ENCODE peak calls at places on chromosomes 3 and 15, in six cellular contexts. L is HEK293T, V is A549, I is IMR-90, D is K562, E is HepG2. Y is an unnamed sample.

GRCh38 chr3:120894285-120894684 is 13.7 kb upstream of the STXBP5L start:
- DNase-seq in D (no peak), V (peak), L (peak), I (no peak), E (no peak), Y (no peak)

GRCh38 chr15:69926721-69927120 is 171.0 kb downstream of the TLE3 start:
- DNase-seq in V (no peak), D (no peak), E (no peak), L (no peak), I (no peak), Y (no peak)

GRCh38 chr3:53150247-53151085 is 10.5 kb upstream of the PRKCD start:
- DNase-seq in V (peak), D (no peak), E (no peak), I (peak), L (no peak), Y (no peak)

GRCh38 chr3:112633757-112634156 is 7.2 kb downstream of the CCDC80 start:
- DNase-seq in V (no peak), D (no peak), E (no peak), I (no peak), L (no peak), Y (no peak)

GRCh38 chr3:57160046-57160730 is 5.0 kb downstream of the IL17RD start:
- DNase-seq in V (no peak), E (no peak), D (no peak), I (no peak), L (no peak), Y (no peak)

GRCh38 chr3:119630119-119630518 is 30.3 kb downstream of the POPDC2 start:
- DNase-seq in E (no peak), I (no peak), D (no peak), L (no peak), V (no peak), Y (no peak)

GRCh38 chr3:184203526-184203925 is 17.5 kb downstream of the ABCF3 start:
- DNase-seq in L (no peak), V (no peak), D (no peak), E (no peak), I (no peak), Y (no peak)

GRCh38 chr3:42179110-42179725 is 86.8 kb downstream of the CCK start:
- DNase-seq in D (peak), E (peak), L (peak), I (peak), V (peak), Y (no peak)

GRCh38 chr3:125057186-125057850 is 1.5 kb upstream of the HEG1 start:
- DNase-seq in D (no peak), V (no peak), E (no peak), I (peak), L (no peak), Y (no peak)

GRCh38 chr3:192904632-192905289 is 12.9 kb downstream of the MB21D2 start:
- DNase-seq in V (no peak), D (no peak), E (no peak), L (no peak), I (no peak), Y (no peak)

GRCh38 chr3:134449277-134449676 is 36.5 kb downstream of the ANAPC13 start:
- DNase-seq in I (peak), V (peak), L (peak), E (peak), D (peak), Y (no peak)

DNA sequence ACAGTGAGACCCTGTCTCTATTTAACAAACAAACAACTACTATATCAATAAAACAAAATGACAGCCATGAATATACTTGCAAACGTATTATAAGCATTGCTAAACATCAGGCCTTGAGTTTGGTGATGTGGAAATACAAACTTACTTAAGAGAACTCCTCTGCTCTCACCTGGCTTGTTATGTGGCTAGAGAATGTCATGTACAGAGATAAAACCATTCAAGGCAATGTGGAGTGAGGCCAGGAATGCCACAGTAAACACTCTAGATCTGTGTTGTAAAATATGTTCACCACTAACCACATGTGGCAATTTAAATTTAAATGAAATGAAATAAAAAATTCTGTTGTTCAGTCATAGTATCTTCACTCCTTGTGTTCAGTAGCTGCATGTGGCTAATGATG is 22.7 kb upstream of the RARB start:
- DNase-seq in E (no peak), L (no peak), I (no peak), D (no peak), V (no peak), Y (no peak)
- TF ChIP-seq BHLHE40 in E (no peak), L (no peak), I (no peak), D (no peak), V (no peak), Y (no peak)

DNA sequence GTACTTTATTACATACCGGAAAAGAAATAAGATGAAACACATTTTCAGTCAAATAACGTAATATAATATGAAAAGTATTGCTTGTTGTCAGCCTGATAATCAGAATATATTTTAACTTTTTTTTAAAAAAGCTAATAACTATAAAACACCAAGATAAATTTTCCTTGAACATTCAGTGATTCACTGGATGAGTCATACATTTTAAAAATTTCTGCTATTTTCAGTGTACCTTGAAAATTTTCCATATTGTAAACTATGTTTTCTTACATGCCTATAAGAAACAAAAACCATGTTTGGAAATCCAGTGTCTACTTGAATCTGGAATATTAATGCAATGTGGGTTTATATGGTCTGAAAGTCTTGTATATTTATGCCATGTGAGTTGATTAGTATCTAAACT is 36.3 kb upstream of the MEIS2 start:
- DNase-seq in E (no peak), D (no peak), V (no peak), L (no peak), I (peak), Y (no peak)
- TF ChIP-seq BHLHE40 in E (no peak), D (no peak), V (no peak), L (no peak), I (peak), Y (no peak)

DNA sequence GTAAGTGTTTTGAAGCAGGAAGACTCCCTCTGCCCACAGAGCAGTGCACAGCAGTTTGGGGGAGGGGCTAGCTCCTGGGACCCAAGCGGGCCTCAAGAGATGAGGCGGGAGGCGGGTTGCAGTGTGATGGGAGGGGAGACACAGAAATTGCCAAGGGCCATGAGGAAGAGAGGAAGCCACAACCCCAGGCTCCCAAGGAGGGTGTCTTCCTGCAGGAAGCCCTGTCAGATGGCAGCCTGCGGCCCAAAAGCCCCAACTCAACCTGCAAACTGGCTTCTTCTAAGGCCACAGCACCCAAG is 7.3 kb upstream of the ISLR2 start:
- DNase-seq in L (no peak), V (no peak), I (no peak), D (no peak), E (no peak), Y (no peak)
- TF ChIP-seq BHLHE40 in L (no peak), V (no peak), I (no peak), D (no peak), E (no peak), Y (no peak)

GRCh38 chr3:194194757-194195086 is 58.8 kb downstream of the HES1 start:
- DNase-seq in I (no peak), E (no peak), D (peak), L (no peak), V (no peak), Y (no peak)
- TF ChIP-seq BHLHE40 in I (no peak), E (no peak), D (no peak), L (no peak), V (no peak), Y (no peak)

DNA sequence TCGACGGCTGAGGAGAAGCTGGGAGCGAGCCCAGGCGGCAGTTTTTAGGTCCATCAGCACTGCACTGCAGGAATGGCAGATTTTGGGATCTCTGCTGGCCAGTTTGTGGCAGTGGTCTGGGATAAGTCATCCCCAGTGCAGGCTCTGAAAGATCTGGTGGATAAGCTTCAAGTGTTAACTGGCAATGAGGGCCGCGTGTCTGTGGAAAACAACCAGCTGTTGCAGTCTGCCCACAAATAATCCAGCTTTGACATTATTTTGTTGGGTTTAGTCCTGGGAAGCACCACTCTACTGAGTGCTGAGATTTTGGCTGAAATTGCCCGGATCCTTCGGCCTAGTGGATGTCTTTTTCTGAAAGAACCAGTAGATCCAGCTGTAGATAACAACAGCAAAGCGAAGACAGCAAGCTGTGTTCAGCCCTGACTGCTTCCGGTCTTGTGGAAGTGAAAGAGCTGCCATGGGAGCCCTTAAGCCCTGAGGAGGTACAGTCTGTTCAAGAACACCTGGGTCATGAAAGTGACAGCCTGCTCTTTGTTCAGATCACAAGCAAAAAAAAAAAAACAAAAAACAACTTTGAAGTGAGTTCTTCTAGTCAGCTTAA is 13.1 kb upstream of the ANP32A start:
- DNase-seq in E (no peak), I (no peak), D (no peak), V (no peak), L (no peak), Y (no peak)
- TF ChIP-seq BHLHE40 in E (no peak), I (no peak), D (no peak), V (no peak), L (no peak), Y (no peak)

GRCh38 chr15:35307676-35308075 is 222.6 kb upstream of the NANOGP8 start:
- DNase-seq in L (no peak), I (no peak), V (no peak), D (no peak), E (no peak), Y (no peak)

GRCh38 chr15:35306361-35306981 is 221.4 kb upstream of the NANOGP8 start:
- DNase-seq in L (no peak), D (peak), I (peak), E (no peak), V (peak), Y (no peak)

GRCh38 chr15:35309886-35310285 is 224.8 kb upstream of the NANOGP8 start:
- DNase-seq in V (no peak), L (no peak), I (peak), E (no peak), D (no peak), Y (no peak)

GRCh38 chr15:35307026-35307425 is 221.9 kb upstream of the NANOGP8 start:
- DNase-seq in L (no peak), E (no peak), I (no peak), D (no peak), V (no peak), Y (no peak)

DNA sequence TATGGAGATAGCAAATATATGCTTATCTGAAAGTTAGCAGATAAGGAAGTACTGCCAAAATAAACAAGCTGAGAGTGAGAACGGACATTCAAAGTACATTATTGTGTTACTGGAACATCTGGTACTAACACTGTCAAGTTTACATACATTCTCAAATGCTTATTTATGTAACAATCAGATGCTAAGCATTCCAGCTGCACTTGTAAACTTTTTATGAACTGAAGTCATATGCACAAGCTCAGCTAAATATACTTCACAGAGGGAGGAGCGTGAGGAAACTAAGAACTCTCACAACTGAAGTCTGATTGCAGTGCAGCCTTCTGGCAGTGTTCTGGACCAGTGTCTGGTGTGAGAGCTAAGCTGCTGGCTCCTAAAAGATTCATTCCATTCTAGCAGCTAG is 223.7 kb upstream of the NANOGP8 start:
- DNase-seq in D (no peak), I (peak), E (no peak), V (peak), L (no peak), Y (no peak)
- TF ChIP-seq BHLHE40 in D (no peak), I (peak), E (no peak), V (no peak), L (no peak), Y (no peak)

GRCh38 chr3:159082514-159082913 is 280.7 kb downstream of the MFSD1 start:
- DNase-seq in V (no peak), I (peak), D (no peak), L (no peak), E (no peak), Y (no peak)
- TF ChIP-seq BHLHE40 in V (no peak), I (no peak), D (no peak), L (no peak), E (no peak), Y (no peak)

DNA sequence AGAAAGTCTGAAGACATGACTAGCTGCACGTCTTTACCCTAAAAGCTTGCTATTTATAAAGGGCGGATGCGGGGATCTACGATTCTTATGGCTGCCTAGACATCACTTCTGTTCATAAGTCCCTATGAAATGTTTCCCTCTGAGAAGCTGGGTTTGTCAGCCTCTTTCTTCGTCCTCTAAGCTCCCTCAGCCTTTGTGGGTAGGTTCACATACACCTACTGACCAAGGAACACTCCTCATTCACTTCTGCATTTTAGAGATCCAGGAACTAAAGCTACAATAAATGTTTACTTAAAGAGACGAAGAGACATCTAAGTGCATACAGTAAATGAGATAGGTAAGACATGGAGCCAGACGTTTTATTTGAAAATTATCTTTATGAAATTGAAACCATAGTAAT is 16.7 kb upstream of the RAMAC start:
- DNase-seq in E (no peak), L (no peak), V (no peak), I (no peak), D (no peak), Y (no peak)
- TF ChIP-seq BHLHE40 in E (no peak), L (no peak), V (no peak), I (no peak), D (no peak), Y (no peak)

GRCh38 chr15:75036269-75036668 is 12.9 kb downstream of the PPCDC start:
- DNase-seq in D (peak), I (no peak), E (no peak), V (peak), L (no peak), Y (no peak)
- TF ChIP-seq BHLHE40 in D (no peak), I (no peak), E (no peak), V (no peak), L (no peak), Y (no peak)

GRCh38 chr15:40238927-40239591 is at the start of gene PAK6:
- DNase-seq in I (peak), E (no peak), L (peak), D (peak), V (peak), Y (no peak)

GRCh38 chr15:40239671-40240618 is 1.1 kb downstream of the PAK6 start:
- DNase-seq in E (no peak), D (peak), I (no peak), L (no peak), V (no peak), Y (no peak)

GRCh38 chr15:40241305-40242215 is 2.7 kb downstream of the PAK6 start:
- DNase-seq in L (no peak), E (no peak), I (no peak), D (peak), V (no peak), Y (no peak)

GRCh38 chr15:40240619-40241304 is 1.9 kb downstream of the PAK6 start:
- DNase-seq in D (peak), I (no peak), V (no peak), E (no peak), L (no peak), Y (no peak)

DNA sequence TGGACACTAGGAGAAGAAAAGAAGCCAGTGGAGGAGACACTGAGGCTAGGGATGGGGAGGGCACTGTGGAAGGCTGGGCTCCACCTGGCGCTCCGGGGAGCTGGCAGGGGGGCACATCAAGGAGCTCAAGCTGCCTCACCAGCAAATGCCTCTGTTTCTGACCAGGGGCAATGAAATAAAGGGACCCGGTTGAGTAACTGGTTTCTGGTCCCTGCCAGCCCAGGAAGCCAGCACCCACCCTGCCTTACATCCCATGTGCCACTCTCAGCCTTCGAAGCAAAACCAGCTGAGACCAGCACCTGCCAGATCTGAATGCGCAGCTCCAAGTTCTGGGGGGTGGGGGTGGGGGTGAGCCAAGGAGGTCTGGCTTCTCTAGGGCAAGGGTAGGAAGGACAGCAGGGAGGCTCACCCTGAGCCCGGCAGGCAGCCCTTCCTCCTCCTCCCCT is 359 bp upstream of the PAK6 start:
- DNase-seq in L (no peak), D (peak), E (no peak), I (no peak), V (no peak), Y (no peak)
- TF ChIP-seq BHLHE40 in L (no peak), D (no peak), E (no peak), I (no peak), V (no peak), Y (peak)